ENCODE peak calls at places on chromosomes 3 and 15, in six cellular contexts. S is neuronal stem cell, Q is H9, O is IMR-90, N is mesenchymal stem cell, R is H1. M is an unnamed sample.

GRCh38 chr3:119388577-119388976 is 74.8 kb downstream of the TMEM39A start:
- DNase-seq in S (no peak), Q (no peak), O (no peak), N (no peak), R (no peak), M (no peak)

GRCh38 chr3:179179979-179180758 is 32.0 kb downstream of the PIK3CA start:
- DNase-seq in S (no peak), Q (no peak), O (peak), N (peak), R (no peak), M (no peak)

GRCh38 chr3:169618894-169619792 is 44.4 kb downstream of the MECOM start:
- DNase-seq in S (no peak), Q (no peak), O (no peak), N (no peak), R (no peak), M (no peak)

GRCh38 chr3:126415661-126416591 is 21.2 kb downstream of the CFAP100 start:
- DNase-seq in S (no peak), Q (no peak), O (no peak), N (no peak), R (no peak), M (no peak)

GRCh38 chr15:80568298-80568697 is 126.8 kb upstream of the ABHD17C start:
- DNase-seq in S (no peak), Q (no peak), O (peak), N (peak), R (no peak), M (peak)

GRCh38 chr3:69439683-69440270 is 53.9 kb upstream of the FRMD4B start:
- DNase-seq in S (no peak), Q (no peak), O (peak), N (peak), R (no peak), M (peak)

GRCh38 chr3:65785065-65785645 is 253.6 kb downstream of the MAGI1 start:
- DNase-seq in S (peak), Q (no peak), O (peak), N (peak), R (no peak), M (no peak)

GRCh38 chr3:126419886-126420786 is 25.4 kb downstream of the CFAP100 start:
- DNase-seq in S (no peak), Q (peak), O (no peak), N (no peak), R (peak), M (no peak)

GRCh38 chr3:65018801-65019200 is 331.0 kb upstream of the ADAMTS9 start:
- DNase-seq in S (no peak), Q (no peak), O (no peak), N (no peak), R (no peak), M (no peak)

GRCh38 chr15:101521084-101521483 is 31.6 kb upstream of the PCSK6 start:
- DNase-seq in S (no peak), Q (peak), O (no peak), N (no peak), R (no peak), M (no peak)

GRCh38 chr3:192219926-192220325 is 507.4 kb downstream of the FGF12 start:
- DNase-seq in S (no peak), Q (no peak), O (no peak), N (no peak), R (no peak), M (no peak)

GRCh38 chr15:69226028-69226355 is 65.6 kb downstream of the GLCE start:
- DNase-seq in S (no peak), Q (no peak), O (no peak), N (no peak), R (no peak), M (no peak)

GRCh38 chr15:75843618-75844610 is 667 bp downstream of the UBE2Q2 start:
- DNase-seq in S (peak), Q (peak), O (peak), N (peak), R (no peak), M (peak)

GRCh38 chr15:74044267-74045110 is 37.9 kb downstream of the GOLGA6A start:
- DNase-seq in S (no peak), Q (no peak), O (no peak), N (no peak), R (no peak), M (no peak)

GRCh38 chr3:117084739-117085270 is 375.2 kb downstream of the TUSC7 start:
- DNase-seq in S (no peak), Q (no peak), O (no peak), N (no peak), R (no peak), M (no peak)

GRCh38 chr3:101813817-101814440 is 34.9 kb downstream of the NXPE3 start:
- DNase-seq in S (no peak), Q (no peak), O (peak), N (peak), R (no peak), M (no peak)

GRCh38 chr3:49489247-49489646 is 19.2 kb downstream of the DAG1 start:
- DNase-seq in S (no peak), Q (no peak), O (no peak), N (no peak), R (no peak), M (no peak)

GRCh38 chr15:84852212-84852611 is 32.2 kb upstream of the SLC28A1 start:
- DNase-seq in S (no peak), Q (no peak), O (no peak), N (no peak), R (no peak), M (no peak)

GRCh38 chr15:98438907-98439306 is 209.4 kb upstream of the IGF1R start:
- DNase-seq in S (no peak), Q (no peak), O (no peak), N (no peak), R (no peak), M (no peak)

GRCh38 chr3:171880471-171880870 is 37.3 kb downstream of the TMEM212 start:
- DNase-seq in S (no peak), Q (no peak), O (no peak), N (no peak), R (no peak), M (no peak)

GRCh38 chr3:65006300-65006739 is 318.5 kb upstream of the ADAMTS9 start:
- DNase-seq in S (no peak), Q (no peak), O (peak), N (peak), R (no peak), M (no peak)

GRCh38 chr15:31235298-31236183 is 91.1 kb upstream of the KLF13 start:
- DNase-seq in S (no peak), Q (no peak), O (no peak), N (peak), R (no peak), M (no peak)

GRCh38 chr3:152174876-152175575 is 93.7 kb upstream of the MBNL1 start:
- DNase-seq in S (no peak), Q (no peak), O (peak), N (no peak), R (no peak), M (no peak)

GRCh38 chr15:81297147-81297572 is 26.8 kb downstream of the STARD5 start:
- DNase-seq in S (no peak), Q (no peak), O (peak), N (no peak), R (no peak), M (peak)

GRCh38 chr3:161875483-161875882 is 378.9 kb downstream of the OTOL1 start:
- DNase-seq in S (no peak), Q (no peak), O (no peak), N (no peak), R (no peak), M (no peak)

GRCh38 chr3:71227344-71227743 is 356.2 kb downstream of the FOXP1 start:
- DNase-seq in S (no peak), Q (no peak), O (no peak), N (no peak), R (no peak), M (no peak)
- H3K4me2 ChIP-seq in S (no peak), Q (no peak), O (peak), N (no peak), R (no peak), M (no peak)

DNA sequence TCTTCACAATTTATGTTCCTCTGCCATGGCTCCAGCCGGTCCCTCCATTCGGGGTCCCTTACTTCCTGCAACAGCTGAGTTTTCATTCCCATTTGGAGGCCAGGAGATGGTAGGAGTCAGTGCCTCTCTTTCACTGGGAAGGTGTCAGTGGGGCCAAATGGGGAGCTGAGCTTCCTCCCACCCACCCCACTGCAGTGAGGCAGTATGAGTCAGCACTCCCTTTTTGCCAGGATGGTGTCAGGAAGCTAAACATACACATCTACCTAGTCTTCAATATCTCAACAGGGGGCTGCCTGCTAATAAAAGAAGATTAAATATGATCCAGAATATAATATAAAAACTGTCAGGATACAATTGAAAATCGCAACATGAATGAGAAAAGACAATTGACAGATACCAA is 12.7 kb upstream of the ACTC1 start:
- DNase-seq in S (no peak), Q (no peak), O (peak), N (peak), R (no peak), M (no peak)
- H3K14ac ChIP-seq in S (no peak), Q (no peak), O (peak), N (no peak), R (no peak), M (no peak)

DNA sequence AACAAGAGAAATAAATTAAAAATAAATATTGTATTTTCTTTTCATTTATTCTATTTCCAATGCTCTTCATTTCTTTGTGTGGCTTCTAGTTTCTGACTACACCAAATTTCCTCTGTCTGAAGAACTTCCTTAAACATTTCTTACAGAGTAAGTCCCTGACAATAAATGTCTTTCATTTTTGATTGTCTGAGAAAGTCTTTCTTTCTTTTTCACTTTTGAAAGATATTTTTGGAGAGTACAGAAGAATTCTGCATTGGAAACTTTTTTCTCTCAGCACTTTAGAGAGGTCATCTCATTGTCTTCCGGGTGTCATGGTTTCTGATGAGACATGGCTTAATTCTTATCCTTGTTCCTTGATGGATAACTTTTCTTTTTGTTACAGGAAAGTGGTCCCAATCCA is 119.6 kb downstream of the MOBP start:
- DNase-seq in S (no peak), Q (no peak), O (no peak), N (no peak), R (no peak), M (no peak)
- H3K4me2 ChIP-seq in S (no peak), Q (no peak), O (no peak), N (no peak), R (no peak), M (no peak)

GRCh38 chr3:141605883-141606282 is 119.1 kb downstream of the RASA2 start:
- DNase-seq in S (no peak), Q (no peak), O (peak), N (no peak), R (no peak), M (no peak)
- H3K14ac ChIP-seq in S (no peak), Q (no peak), O (no peak), N (no peak), R (no peak), M (no peak)

GRCh38 chr15:72340366-72340765 is 20.4 kb upstream of the CELF6 start:
- DNase-seq in S (no peak), Q (no peak), O (peak), N (peak), R (no peak), M (no peak)
- H3K4me2 ChIP-seq in S (no peak), Q (no peak), O (no peak), N (no peak), R (no peak), M (no peak)

DNA sequence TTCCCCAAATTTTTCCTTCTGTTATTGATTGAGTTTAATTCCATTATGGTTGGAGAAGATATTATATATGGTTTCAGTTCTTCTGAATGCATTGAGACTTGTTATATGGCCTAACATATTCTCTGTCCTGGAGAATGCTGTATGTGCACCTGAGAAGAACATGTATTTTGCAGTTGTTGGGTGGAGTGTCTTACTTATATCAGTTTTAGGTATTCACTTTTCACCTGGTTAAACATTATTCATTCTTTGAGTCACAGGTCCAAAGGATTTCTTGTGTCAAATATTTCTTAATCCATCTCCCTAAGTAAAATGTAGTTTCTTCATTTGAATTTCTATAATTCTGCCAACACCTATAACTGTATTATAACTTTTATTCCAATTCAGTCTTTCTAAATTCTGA is 17.8 kb downstream of the ACKR2 start:
- DNase-seq in S (no peak), Q (no peak), O (no peak), N (no peak), R (no peak), M (peak)
- H3K14ac ChIP-seq in S (no peak), Q (no peak), O (no peak), N (no peak), R (no peak), M (no peak)

GRCh38 chr3:51716805-51717204 is 9.9 kb downstream of the GRM2 start:
- DNase-seq in S (no peak), Q (no peak), O (no peak), N (no peak), R (no peak), M (no peak)
- H3K4me2 ChIP-seq in S (no peak), Q (no peak), O (no peak), N (no peak), R (no peak), M (no peak)

M was measured in trophoblast cell.